ENCODE peak calls at places on chromosomes 13 and 19, in six cellular contexts. X is activated B cell treated with CpG ODN at 0.5 μM for 24 hours, C is GM12864, I is cardiac muscle cell, A is testis, J is neural progenitor cell. R is an unnamed sample.

GRCh38 chr13:109743706-109744453 is 42.5 kb downstream of the IRS2 start:
- DNase-seq in X (no peak), C (no peak), I (peak; percentile 84), A (no peak), J (no peak), R (no peak)

GRCh38 chr13:109857803-109858202 is 71.4 kb upstream of the IRS2 start:
- DNase-seq in X (no peak), C (no peak), I (no peak), A (no peak), J (no peak), R (no peak)

GRCh38 chr19:53906211-53907192 is 2.6 kb upstream of the CACNG7 start:
- DNase-seq in X (peak; percentile 57), C (no peak), I (peak; percentile 37), A (peak; percentile 50), J (peak; percentile 71), R (peak; percentile 80)

GRCh38 chr13:99991013-99991805 is 9.6 kb downstream of the ZIC2 start:
- DNase-seq in X (no peak), C (no peak), I (no peak), A (no peak), J (peak; percentile 39), R (no peak)

GRCh38 chr19:35724560-35724959 is 6.8 kb downstream of the KMT2B start:
- DNase-seq in X (no peak), C (no peak), I (no peak), A (no peak), J (no peak), R (no peak)

GRCh38 chr19:13700621-13701020 is 63.7 kb upstream of the MRI1 start:
- DNase-seq in X (no peak), C (no peak), I (no peak), A (no peak), J (no peak), R (no peak)

GRCh38 chr13:95709101-95709500 is 32.2 kb downstream of the DNAJC3 start:
- DNase-seq in X (no peak), C (no peak), I (peak; percentile 54), A (no peak), J (no peak), R (no peak)

GRCh38 chr13:78742659-78743058 is 83.7 kb upstream of the OBI1 start:
- DNase-seq in X (no peak), C (no peak), I (no peak), A (no peak), J (peak; percentile 16), R (no peak)

GRCh38 chr13:68107667-68108066 is 877.5 kb upstream of the PCDH9 start:
- DNase-seq in X (no peak), C (no peak), I (no peak), A (no peak), J (no peak), R (no peak)

GRCh38 chr13:35889560-35889959 is 241.6 kb downstream of the DCLK1 start:
- DNase-seq in X (no peak), C (no peak), I (no peak), A (no peak), J (no peak), R (no peak)

GRCh38 chr19:2552859-2553258 is 76.9 kb downstream of the GADD45B start:
- DNase-seq in X (peak; percentile 27), C (peak; percentile 86), I (no peak), A (no peak), J (no peak), R (no peak)

GRCh38 chr13:97141564-97142005 is 80.5 kb upstream of the MBNL2 start:
- DNase-seq in X (no peak), C (no peak), I (peak; percentile 85), A (peak; percentile 63), J (peak; percentile 26), R (no peak)

GRCh38 chr13:41588899-41589298 is 131.5 kb downstream of the RGCC start:
- DNase-seq in X (no peak), C (no peak), I (peak; percentile 73), A (no peak), J (no peak), R (no peak)

GRCh38 chr13:41590643-41591042 is 133.3 kb downstream of the RGCC start:
- DNase-seq in X (no peak), C (no peak), I (no peak), A (no peak), J (no peak), R (no peak)

GRCh38 chr13:41589434-41589833 is 132.1 kb downstream of the RGCC start:
- DNase-seq in X (no peak), C (no peak), I (no peak), A (no peak), J (no peak), R (no peak)

GRCh38 chr13:41590122-41590521 is 132.8 kb downstream of the RGCC start:
- DNase-seq in X (no peak), C (no peak), I (no peak), A (no peak), J (no peak), R (no peak)

DNA sequence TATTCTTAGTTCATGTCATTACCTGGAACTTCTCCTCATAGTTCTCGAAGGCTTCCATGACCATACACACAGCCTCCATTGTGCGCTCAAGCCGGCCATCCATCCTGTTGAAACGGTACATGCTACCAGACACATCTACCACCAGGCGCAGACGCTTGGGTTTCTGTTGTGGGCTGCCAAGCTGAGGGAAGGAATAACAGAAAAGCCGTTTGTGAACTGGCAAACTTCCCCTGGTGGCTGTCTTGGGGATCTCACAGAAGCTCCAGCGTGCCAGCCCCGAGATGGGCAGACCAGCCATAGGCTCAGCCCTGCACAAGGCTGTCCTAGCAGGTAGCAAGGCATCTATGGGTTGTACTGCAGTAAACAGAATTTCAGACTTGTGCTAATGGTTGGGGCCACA is 130.1 kb downstream of the RGCC start:
- DNase-seq in X (no peak), C (no peak), I (no peak), A (no peak), J (peak; percentile 24), R (no peak)
- TF ChIP-seq CTCF in X (no peak), C (peak; percentile 26), I (peak; percentile 2), A (no peak), J (peak; percentile 39), R (no peak)

DNA sequence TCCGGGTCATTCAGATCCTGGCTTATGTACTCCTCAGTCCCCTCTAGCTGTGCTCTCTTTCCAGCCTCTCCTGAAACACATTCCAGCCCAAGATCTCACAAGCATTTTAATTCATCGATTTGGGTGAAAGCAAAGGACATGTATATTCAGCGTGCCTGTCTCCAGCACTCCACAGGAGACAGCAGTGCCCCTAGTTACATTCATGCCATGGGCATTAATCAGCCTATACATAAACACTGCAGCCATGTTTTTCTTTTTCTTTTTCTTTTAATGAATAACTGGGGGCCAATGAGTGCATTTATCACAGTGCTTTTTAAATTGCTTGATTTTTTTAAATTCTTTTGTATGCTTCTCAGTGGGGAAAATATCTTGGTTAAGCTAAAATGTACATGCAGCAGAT is 199.1 kb downstream of the DCT start:
- DNase-seq in X (no peak), C (no peak), I (no peak), A (no peak), J (no peak), R (no peak)
- TF ChIP-seq CTCF in X (no peak), C (no peak), I (no peak), A (no peak), J (no peak), R (no peak)

DNA sequence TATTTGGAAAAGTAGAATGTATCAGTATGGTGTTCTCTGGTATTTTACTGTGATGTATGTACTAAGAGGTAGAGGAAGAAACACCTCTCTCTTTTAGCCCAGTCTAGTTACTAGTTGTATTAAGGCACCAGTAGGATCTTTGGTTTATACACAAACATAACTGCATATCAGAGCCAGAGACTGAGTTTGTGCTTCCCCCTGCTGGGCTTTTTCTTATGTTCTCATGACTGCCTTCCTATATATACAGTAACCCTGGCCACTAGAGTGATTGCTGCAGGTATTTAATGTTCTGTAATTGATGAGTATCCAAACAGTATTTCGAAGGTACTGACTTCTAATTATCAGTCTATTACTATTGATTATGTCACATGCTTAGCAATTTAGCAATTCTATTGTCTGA is 202.5 kb upstream of the KLHL1 start:
- DNase-seq in X (no peak), C (no peak), I (no peak), A (peak; percentile 47), J (peak; percentile 46), R (no peak)
- TF ChIP-seq CTCF in X (no peak), C (peak; percentile 6), I (no peak), A (no peak), J (peak; percentile 57), R (peak; percentile 18)

GRCh38 chr19:50328257-50329145 is 676 bp downstream of the KCNC3 start:
- DNase-seq in X (peak; percentile 44), C (no peak), I (no peak), A (no peak), J (peak; percentile 55), R (no peak)
- TF ChIP-seq CTCF in X (no peak), C (peak; percentile 11), I (no peak), A (peak; percentile 31), J (peak; percentile 7), R (no peak)

GRCh38 chr19:56917998-56918397 is 77.5 kb upstream of the PEG3 start:
- DNase-seq in X (no peak), C (no peak), I (no peak), A (peak; percentile 29), J (no peak), R (no peak)
- TF ChIP-seq CTCF in X (no peak), C (no peak), I (no peak), A (peak; percentile 14), J (no peak), R (no peak)

GRCh38 chr13:59176775-59177174 is 987.0 kb downstream of the DIAPH3 start:
- DNase-seq in X (no peak), C (no peak), I (no peak), A (no peak), J (no peak), R (no peak)

GRCh38 chr13:59182241-59182640 is 981.5 kb downstream of the DIAPH3 start:
- DNase-seq in X (no peak), C (no peak), I (no peak), A (no peak), J (no peak), R (no peak)

GRCh38 chr13:59178344-59178743 is 985.4 kb downstream of the DIAPH3 start:
- DNase-seq in X (no peak), C (no peak), I (peak; percentile 35), A (no peak), J (peak; percentile 11), R (no peak)
- TF ChIP-seq CTCF in X (no peak), C (no peak), I (peak; percentile 50), A (no peak), J (peak; percentile 45), R (no peak)

GRCh38 chr19:41366089-41366488 is 2.1 kb upstream of the B9D2 start:
- DNase-seq in X (no peak), C (no peak), I (no peak), A (no peak), J (no peak), R (no peak)
- TF ChIP-seq CTCF in X (no peak), C (peak; percentile 62), I (peak; percentile 14), A (no peak), J (peak; percentile 21), R (no peak)

DNA sequence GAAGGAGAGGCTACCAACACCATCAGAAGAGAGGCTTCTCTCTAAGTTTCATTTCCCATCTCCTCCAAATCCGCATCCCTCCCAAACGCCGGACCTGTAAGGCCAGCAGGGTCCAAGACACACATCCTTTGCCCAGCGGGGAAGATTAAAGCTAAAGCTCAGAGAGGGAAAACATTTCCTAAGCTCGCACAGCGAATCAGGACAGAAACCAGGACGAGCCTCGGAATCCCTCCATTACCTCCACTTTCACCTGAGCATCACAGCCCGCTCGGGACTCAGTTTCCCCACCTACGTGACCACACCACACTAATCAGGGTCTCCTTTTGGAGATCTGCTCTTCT is 711 bp upstream of the FOSB start:
- DNase-seq in X (no peak), C (no peak), I (peak; percentile 31), A (no peak), J (peak; percentile 53), R (no peak)
- TF ChIP-seq CTCF in X (no peak), C (no peak), I (no peak), A (no peak), J (no peak), R (no peak)

GRCh38 chr19:6753178-6754031 is 13.8 kb downstream of the SH2D3A start:
- DNase-seq in X (peak; percentile 91), C (peak; percentile 65), I (peak; percentile 74), A (peak; percentile 86), J (peak; percentile 97), R (peak; percentile 70)
- TF ChIP-seq CTCF in X (no peak), C (peak; percentile 59), I (peak; percentile 38), A (peak; percentile 44), J (peak; percentile 58), R (no peak)